ENCODE peak calls at places on chromosomes 6 and 20, in seven cellular contexts. J is HepG2; A is endodermal cell; Z is esophagus squamous epithelium; Q is adrenal gland; B is heart left ventricle; K is CD8-positive, alpha-beta T cell. H is an unnamed sample.
A peak's percentile ranks its signal among the peaks of the same experiment; 100 is the strongest.

GRCh38 chr6:84691978-84692623 is 72.3 kb downstream of the TBX18 start:
- DNase-seq in K (no peak), Q (no peak), Z (no peak), B (no peak), J (no peak), A (no peak), H (no peak)

GRCh38 chr6:15297895-15298590 is 52.2 kb downstream of the JARID2 start:
- DNase-seq in J (no peak), Z (no peak), K (no peak), Q (no peak), B (no peak), A (no peak), H (no peak)

GRCh38 chr6:35302604-35303218 is 5.1 kb downstream of the DEF6 start:
- DNase-seq in K (peak; percentile 82), A (peak; percentile 89), Q (peak; percentile 32), J (no peak), B (no peak), Z (peak; percentile 56), H (peak; percentile 76)

GRCh38 chr6:88569959-88570358 is 393.5 kb downstream of the RNGTT start:
- DNase-seq in J (no peak), B (no peak), K (no peak), Z (no peak), Q (no peak), A (no peak), H (no peak)

GRCh38 chr20:14691994-14692393 is 354.6 kb upstream of the FLRT3 start:
- DNase-seq in B (no peak), Q (no peak), K (no peak), A (no peak), J (no peak), Z (no peak), H (no peak)

GRCh38 chr6:150934380-150934779 is 68.9 kb downstream of the MTHFD1L start:
- DNase-seq in B (no peak), J (peak; percentile 7), A (no peak), K (no peak), Q (no peak), Z (no peak), H (no peak)

GRCh38 chr6:129312865-129313264 is 397.1 kb downstream of the ARHGAP18 start:
- DNase-seq in J (no peak), A (no peak), Q (no peak), B (no peak), Z (no peak), K (no peak), H (no peak)

GRCh38 chr20:58669287-58670006 is 18.4 kb downstream of the STX16 start:
- DNase-seq in J (no peak), K (no peak), Z (no peak), B (no peak), A (peak; percentile 90), Q (no peak), H (no peak)

GRCh38 chr6:143400258-143401059 is 50.0 kb downstream of the ADAT2 start:
- DNase-seq in Q (no peak), A (no peak), K (no peak), J (peak; percentile 40), B (no peak), Z (no peak), H (no peak)

DNA sequence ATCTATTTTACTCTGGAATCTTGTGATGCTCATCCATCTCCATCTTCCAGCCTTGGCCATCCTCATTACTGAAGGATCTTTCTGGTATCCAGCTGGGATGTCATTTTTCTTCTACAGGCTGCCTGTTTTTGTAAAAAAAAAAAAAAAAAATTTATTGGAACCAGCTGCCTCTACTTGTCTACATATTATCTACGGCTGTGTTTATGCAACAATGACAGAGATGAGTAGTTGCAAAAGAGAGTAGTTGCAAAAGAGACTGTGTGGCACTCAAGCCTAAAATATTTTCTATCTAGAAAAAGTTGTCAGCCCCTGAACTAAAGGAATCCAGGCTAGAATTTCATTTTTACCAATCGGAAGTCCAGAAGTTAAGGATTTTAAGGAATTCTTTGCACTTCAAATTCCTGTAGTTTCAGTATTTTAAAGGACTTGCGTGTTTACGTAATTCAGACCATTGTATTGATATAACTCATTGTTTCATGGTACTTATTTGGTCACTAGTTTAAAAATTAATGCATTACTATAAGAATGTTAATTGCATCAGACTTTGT is 38.6 kb upstream of the PLCG1 start:
- DNase-seq in J (no peak), B (no peak), Z (no peak), Q (no peak), K (no peak), A (no peak), H (no peak)
- H3K36me3 ChIP-seq in J (peaks cover 42% of the 10 kb centered on the region), B (peaks cover 93% of the 10 kb centered on the region), Z (peaks cover 51% of the 10 kb centered on the region), Q (no peaks in the 10 kb centered on the region), K (peaks cover 56% of the 10 kb centered on the region), A (peaks cover 87% of the 10 kb centered on the region), H (peaks cover 12% of the 10 kb centered on the region)

GRCh38 chr20:41160686-41161085 is 23.3 kb downstream of the PLCG1 start:
- DNase-seq in A (no peak), J (no peak), Z (no peak), B (no peak), Q (no peak), K (no peak), H (no peak)
- H3K27me3 ChIP-seq in A (no peaks in the 10 kb centered on the region), J (no peaks in the 10 kb centered on the region), Z (no peaks in the 10 kb centered on the region), B (no peaks in the 10 kb centered on the region), Q (no peaks in the 10 kb centered on the region), K (no peaks in the 10 kb centered on the region), H (no peaks in the 10 kb centered on the region)

GRCh38 chr6:41935685-41936072 is 5.9 kb downstream of the CCND3 start:
- DNase-seq in Z (no peak), A (peak; percentile 63), B (no peak), J (no peak), Q (no peak), K (no peak), H (peak; percentile 31)

GRCh38 chr6:41936073-41936837 is 5.4 kb downstream of the CCND3 start:
- DNase-seq in J (peak; percentile 87), Z (no peak), B (peak; percentile 80), A (peak; percentile 89), K (peak; percentile 42), Q (peak; percentile 92), H (peak; percentile 60)

GRCh38 chr6:41937472-41937871 is 4.1 kb downstream of the CCND3 start:
- DNase-seq in K (no peak), J (no peak), B (no peak), Z (no peak), Q (no peak), A (no peak), H (no peak)

GRCh38 chr6:41934278-41935189 is 7.1 kb downstream of the CCND3 start:
- DNase-seq in Z (no peak), J (no peak), A (no peak), Q (no peak), K (no peak), B (no peak), H (no peak)

DNA sequence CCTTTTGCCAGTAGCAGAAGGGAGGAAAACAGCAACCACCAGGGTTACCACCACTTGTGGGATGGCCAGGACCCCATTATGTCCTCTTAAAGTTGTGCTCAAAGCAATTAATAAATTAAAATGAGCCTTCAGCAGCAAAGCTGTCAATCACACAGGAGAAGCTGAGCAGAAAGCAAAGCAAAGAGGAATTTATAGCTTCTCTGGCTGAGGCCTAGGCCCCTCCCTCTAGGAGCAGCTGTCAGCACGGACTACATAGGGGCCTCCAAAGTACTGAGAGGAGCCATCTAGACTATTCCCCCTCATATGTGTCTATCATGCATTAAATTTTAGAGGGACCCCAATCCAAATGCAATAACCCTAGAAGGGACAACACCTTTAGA is 6.4 kb downstream of the CCND3 start:
- DNase-seq in Q (no peak), J (no peak), B (no peak), K (no peak), A (no peak), Z (no peak), H (no peak)
- H3K36me3 ChIP-seq in Q (no peaks in the 10 kb centered on the region), J (peaks cover 32% of the 10 kb centered on the region), B (peaks cover 72% of the 10 kb centered on the region), K (peaks cover 56% of the 10 kb centered on the region), A (peaks cover 61% of the 10 kb centered on the region), Z (peaks cover 39% of the 10 kb centered on the region), H (peaks cover 39% of the 10 kb centered on the region)

DNA sequence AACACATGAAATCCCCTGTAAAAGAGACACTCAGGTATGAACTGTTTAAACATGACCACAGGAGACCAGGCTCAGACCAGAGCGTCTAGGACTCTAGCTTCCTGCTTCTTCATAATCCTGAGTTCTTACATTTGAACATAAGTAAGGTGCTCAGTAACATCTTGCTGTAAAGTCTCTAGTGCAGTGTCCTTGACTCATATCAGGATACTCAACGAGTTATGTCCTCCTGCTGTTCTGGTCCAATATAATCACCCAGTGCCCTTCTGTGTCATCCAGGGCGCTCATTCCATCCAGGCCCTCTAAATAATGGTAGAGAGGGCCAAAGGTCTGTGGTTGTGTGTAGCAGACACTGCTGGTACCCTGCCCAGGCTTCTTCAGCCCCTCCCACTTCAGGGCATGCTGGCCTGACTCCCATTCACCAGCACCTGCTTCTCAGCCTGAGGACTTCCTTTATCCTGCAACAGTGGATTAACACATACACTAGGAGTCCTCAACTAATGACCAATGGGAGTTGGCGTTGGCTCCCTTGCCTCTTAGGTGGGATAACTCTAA is 66.8 kb upstream of the MOCS1 start:
- DNase-seq in J (no peak), Z (no peak), Q (no peak), B (no peak), A (no peak), K (no peak), H (no peak)
- H3K27me3 ChIP-seq in J (no peaks in the 10 kb centered on the region), Z (no peaks in the 10 kb centered on the region), Q (no peaks in the 10 kb centered on the region), B (peaks cover 6% of the 10 kb centered on the region), A (peaks cover 6% of the 10 kb centered on the region), K (no peaks in the 10 kb centered on the region), H (no peaks in the 10 kb centered on the region)

GRCh38 chr20:45963059-45964011 is 8.7 kb downstream of the ZNF335 start:
- DNase-seq in J (peak; percentile 82), Q (peak; percentile 19), K (no peak), A (peak; percentile 61), Z (no peak), B (no peak), H (no peak)
- H3K36me3 ChIP-seq in J (peaks cover 54% of the 10 kb centered on the region), Q (no peaks in the 10 kb centered on the region), K (peaks cover 63% of the 10 kb centered on the region), A (peaks cover 78% of the 10 kb centered on the region), Z (peaks cover 87% of the 10 kb centered on the region), B (peaks cover 100% of the 10 kb centered on the region), H (peaks cover 61% of the 10 kb centered on the region)

GRCh38 chr6:41428402-41428994 is 93.1 kb downstream of the NCR2 start:
- DNase-seq in K (no peak), J (no peak), Z (no peak), A (no peak), B (peak; percentile 43), Q (no peak), H (no peak)

GRCh38 chr6:41426438-41426851 is 91.0 kb downstream of the NCR2 start:
- DNase-seq in B (no peak), A (peak; percentile 80), Z (no peak), Q (no peak), J (no peak), K (no peak), H (peak; percentile 47)

GRCh38 chr6:41428995-41429417 is 93.6 kb downstream of the NCR2 start:
- DNase-seq in B (peak; percentile 61), Z (no peak), K (no peak), Q (peak; percentile 19), A (peak; percentile 52), J (no peak), H (no peak)

GRCh38 chr6:41426888-41427641 is 91.7 kb downstream of the NCR2 start:
- DNase-seq in Q (no peak), B (peak; percentile 39), Z (no peak), K (no peak), J (no peak), A (peak; percentile 66), H (no peak)

GRCh38 chr6:41427642-41428401 is 92.4 kb downstream of the NCR2 start:
- DNase-seq in Z (no peak), J (peak; percentile 65), Q (no peak), B (peak; percentile 60), A (peak; percentile 84), K (no peak), H (peak; percentile 51)
- H3K27me3 ChIP-seq in Z (no peaks in the 10 kb centered on the region), J (peaks cover 44% of the 10 kb centered on the region), Q (peaks cover 25% of the 10 kb centered on the region), B (peaks cover 3% of the 10 kb centered on the region), A (peaks cover 58% of the 10 kb centered on the region), K (peaks cover 43% of the 10 kb centered on the region), H (no peaks in the 10 kb centered on the region)

GRCh38 chr6:111278738-111279137 is 191.4 kb downstream of the SLC16A10 start:
- DNase-seq in B (no peak), J (no peak), A (no peak), Q (no peak), Z (no peak), K (no peak), H (no peak)
- H3K36me3 ChIP-seq in B (peaks cover 52% of the 10 kb centered on the region), J (peaks cover 11% of the 10 kb centered on the region), A (peaks cover 84% of the 10 kb centered on the region), Q (no peaks in the 10 kb centered on the region), Z (no peaks in the 10 kb centered on the region), K (peaks cover 25% of the 10 kb centered on the region), H (peaks cover 17% of the 10 kb centered on the region)